ENCODE peak calls at places on chromosomes 4 and X, in ten cellular contexts. H is IMR-90; R is keratinocyte; U is prostate gland; A is stomach; I is hepatocyte; M is kidney; O is CD4-positive, CD25-positive, alpha-beta regulatory T cell; Y is lung; T is neural progenitor cell. S is an unnamed sample. For H3K4me1, the result is how much of the 10 kb centered on the place peaks cover.

GRCh38 chr4:2712261-2712842 is 43.8 kb downstream of the TNIP2 start:
- DNase-seq in H (no peak), R (no peak), U (no peak), A (no peak), I (no peak), M (no peak), O (no peak), Y (no peak), T (peak), S (no peak)

GRCh38 chr4:114225462-114225861 is 246.0 kb upstream of the ARSJ start:
- DNase-seq in H (no peak), R (no peak), U (no peak), A (no peak), I (no peak), M (no peak), O (no peak), Y (no peak), T (no peak), S (no peak)

GRCh38 chr4:109276482-109277095 is 25.9 kb downstream of the COL25A1 start:
- DNase-seq in H (no peak), R (no peak), U (no peak), A (no peak), I (no peak), M (no peak), O (no peak), Y (no peak), T (no peak), S (no peak)

GRCh38 chrX:99750721-99751120 is 659.4 kb downstream of the PCDH19 start:
- DNase-seq in H (no peak), R (no peak), U (no peak), A (no peak), I (no peak), M (no peak), O (no peak), Y (no peak), T (no peak), S (no peak)

GRCh38 chr4:180190382-180190781 is 2052.8 kb upstream of the TENM3 start:
- DNase-seq in H (peak), R (no peak), U (no peak), A (no peak), I (no peak), M (no peak), O (no peak), Y (no peak), T (no peak), S (no peak)

GRCh38 chr4:336893-337142 is 796 bp upstream of the ZNF141 start:
- DNase-seq in H (no peak), R (no peak), U (no peak), A (no peak), I (peak), M (no peak), O (no peak), Y (no peak), T (peak), S (no peak)

GRCh38 chr4:78659264-78659663 is 107.7 kb downstream of the ANXA3 start:
- DNase-seq in H (no peak), R (no peak), U (no peak), A (no peak), I (no peak), M (no peak), O (no peak), Y (no peak), T (no peak), S (no peak)

GRCh38 chr4:31097999-31098398 is 377.8 kb downstream of the PCDH7 start:
- DNase-seq in H (no peak), R (no peak), U (no peak), A (no peak), I (no peak), M (no peak), O (no peak), Y (no peak), T (no peak), S (no peak)

GRCh38 chr4:113106076-113106475 is 56.6 kb downstream of the ANK2 start:
- DNase-seq in H (peak), R (no peak), U (no peak), A (no peak), I (peak), M (no peak), O (no peak), Y (no peak), T (no peak), S (no peak)

GRCh38 chr4:76605099-76605563 is 170.1 kb downstream of the SHROOM3 start:
- DNase-seq in H (peak), R (no peak), U (no peak), A (no peak), I (no peak), M (no peak), O (no peak), Y (no peak), T (no peak), S (no peak)

GRCh38 chrX:68829594-68830485 is 1.0 kb downstream of the EFNB1 start:
- DNase-seq in H (peak), R (no peak), U (no peak), A (no peak), I (peak), M (peak), O (no peak), Y (peak), T (peak), S (no peak)

GRCh38 chr4:48578132-48578964 is 88.3 kb downstream of the ZAR1 start:
- DNase-seq in H (peak), R (no peak), U (peak), A (peak), I (peak), M (no peak), O (peak), Y (peak), T (peak), S (no peak)

GRCh38 chrX:127861611-127862010 is 190.6 kb downstream of the ACTRT1 start:
- DNase-seq in H (no peak), R (no peak), U (no peak), A (no peak), I (no peak), M (no peak), O (no peak), Y (no peak), T (no peak), S (no peak)

GRCh38 chr4:169338246-169338645 is 67.5 kb upstream of the SH3RF1 start:
- DNase-seq in H (peak), R (no peak), U (no peak), A (no peak), I (no peak), M (no peak), O (no peak), Y (no peak), T (no peak), S (no peak)

GRCh38 chr4:125283702-125284279 is 31.0 kb upstream of the FAT4 start:
- DNase-seq in H (peak), R (no peak), U (no peak), A (no peak), I (peak), M (no peak), O (no peak), Y (no peak), T (peak), S (no peak)

GRCh38 chrX:153061732-153062131 is 5.5 kb downstream of the PNMA3 start:
- DNase-seq in H (peak), R (no peak), U (no peak), A (no peak), I (no peak), M (no peak), O (no peak), Y (no peak), T (no peak), S (no peak)

GRCh38 chrX:3990569-3990968 is 277.1 kb upstream of the PRKX start:
- DNase-seq in H (no peak), R (no peak), U (no peak), A (no peak), I (peak), M (no peak), O (no peak), Y (no peak), T (peak), S (no peak)

GRCh38 chr4:81164126-81164525 is 50.9 kb downstream of the PRKG2 start:
- DNase-seq in H (no peak), R (no peak), U (no peak), A (no peak), I (peak), M (no peak), O (no peak), Y (no peak), T (no peak), S (no peak)

GRCh38 chr4:41145571-41146078 is 68.7 kb downstream of the APBB2 start:
- DNase-seq in H (peak), R (no peak), U (no peak), A (no peak), I (no peak), M (no peak), O (no peak), Y (no peak), T (peak), S (no peak)

GRCh38 chr4:100849319-100849718 is 331.5 kb upstream of the EMCN start:
- DNase-seq in H (no peak), R (no peak), U (no peak), A (no peak), I (no peak), M (no peak), O (no peak), Y (no peak), T (peak), S (no peak)

GRCh38 chr4:80006935-80007744 is 65.9 kb downstream of the ANTXR2 start:
- DNase-seq in H (peak), R (no peak), U (peak), A (no peak), I (peak), M (no peak), O (no peak), Y (no peak), T (no peak), S (no peak)

GRCh38 chr4:848803-849477 is 23.0 kb upstream of the CPLX1 start:
- DNase-seq in H (no peak), R (no peak), U (no peak), A (no peak), I (no peak), M (peak), O (no peak), Y (no peak), T (no peak), S (no peak)

GRCh38 chr4:80305466-80305865 is 30.1 kb upstream of the CFAP299 start:
- DNase-seq in H (peak), R (no peak), U (no peak), A (no peak), I (no peak), M (no peak), O (no peak), Y (no peak), T (no peak), S (no peak)

GRCh38 chr4:151409470-151410313 is 716 bp downstream of the FHIP1A start:
- DNase-seq in H (no peak), R (no peak), U (peak), A (peak), I (peak), M (peak), O (peak), Y (peak), T (peak), S (no peak)

GRCh38 chrX:45070116-45071007 is 130.3 kb downstream of the DIPK2B start:
- DNase-seq in H (peak), R (no peak), U (no peak), A (no peak), I (peak), M (no peak), O (peak), Y (no peak), T (peak), S (no peak)

GRCh38 chrX:49179358-49179757 is 6.8 kb downstream of the PRICKLE3 start:
- DNase-seq in H (no peak), R (no peak), U (no peak), A (no peak), I (no peak), M (no peak), O (no peak), Y (no peak), T (no peak), S (no peak)

GRCh38 chr4:17561195-17561909 is 15.6 kb upstream of the LAP3 start:
- DNase-seq in H (peak), R (no peak), U (no peak), A (no peak), I (no peak), M (no peak), O (no peak), Y (no peak), T (no peak), S (no peak)

GRCh38 chrX:140586951-140587350 is 82.1 kb upstream of the SOX3 start:
- DNase-seq in H (no peak), R (no peak), U (no peak), A (no peak), I (no peak), M (no peak), O (no peak), Y (no peak), T (no peak), S (no peak)

GRCh38 chrX:133783273-133783672 is 202.1 kb downstream of the GPC3 start:
- DNase-seq in H (no peak), R (no peak), U (no peak), A (no peak), I (no peak), M (no peak), O (no peak), Y (no peak), T (no peak), S (no peak)

GRCh38 chrX:48558270-48558669 is 16.0 kb upstream of the RBM3 start:
- DNase-seq in H (peak), R (peak), U (no peak), A (no peak), I (no peak), M (no peak), O (no peak), Y (no peak), T (no peak), S (no peak)

GRCh38 chrX:111519215-111519614 is 7.8 kb downstream of the SERTM2 start:
- DNase-seq in H (peak), R (no peak), U (no peak), A (no peak), I (peak), M (no peak), O (no peak), Y (no peak), T (peak), S (no peak)

GRCh38 chr4:82360298-82361177 is 13.3 kb downstream of the HNRNPD start:
- DNase-seq in H (peak), R (no peak), U (no peak), A (no peak), I (peak), M (no peak), O (no peak), Y (no peak), T (peak), S (no peak)

GRCh38 chr4:82354788-82355187 is 19.0 kb downstream of the HNRNPD start:
- DNase-seq in H (no peak), R (no peak), U (no peak), A (no peak), I (no peak), M (no peak), O (no peak), Y (no peak), T (no peak), S (no peak)

GRCh38 chr4:82358773-82359324 is 14.9 kb downstream of the HNRNPD start:
- DNase-seq in H (no peak), R (no peak), U (no peak), A (no peak), I (no peak), M (no peak), O (no peak), Y (no peak), T (no peak), S (no peak)

GRCh38 chr4:82352825-82353370 is 20.9 kb downstream of the HNRNPD start:
- DNase-seq in H (peak), R (no peak), U (no peak), A (no peak), I (no peak), M (no peak), O (no peak), Y (no peak), T (no peak), S (no peak)

DNA sequence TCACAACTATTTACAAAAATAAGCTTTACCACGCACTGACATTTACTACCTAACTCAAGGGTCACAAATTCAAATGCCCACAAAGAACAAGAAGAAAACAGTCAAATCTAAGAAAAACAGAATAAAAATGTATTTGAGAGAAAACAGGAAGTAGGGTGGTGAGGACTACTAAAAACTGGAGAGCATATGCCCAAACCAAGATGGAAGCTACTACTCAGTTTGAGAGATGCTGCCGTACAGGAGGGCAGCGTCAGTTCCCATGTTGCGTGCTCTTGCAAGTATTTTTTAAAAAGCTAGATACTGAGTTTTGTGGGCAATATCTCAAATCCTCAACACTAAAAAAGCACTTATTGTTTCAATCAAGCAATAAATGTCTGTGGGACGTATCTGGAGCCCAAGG is 16.2 kb downstream of the HNRNPD start:
- DNase-seq in H (no peak), R (no peak), U (no peak), A (no peak), I (no peak), M (no peak), O (no peak), Y (no peak), T (no peak), S (no peak)
- H3K4me1 ChIP-seq in H (under half), R (under half), U (under half), A (half or more), I (under half), M (under half), O (half or more), Y (under half), T (under half), S (under half)

GRCh38 chr4:105934381-105934780 is 39.1 kb downstream of the NPNT start:
- DNase-seq in H (no peak), R (no peak), U (no peak), A (no peak), I (no peak), M (no peak), O (no peak), Y (no peak), T (no peak), S (no peak)
- H3K4me1 ChIP-seq in H (under half), R (under half), U (under half), A (under half), I (under half), M (under half), O (under half), Y (under half), T (under half), S (under half)

DNA sequence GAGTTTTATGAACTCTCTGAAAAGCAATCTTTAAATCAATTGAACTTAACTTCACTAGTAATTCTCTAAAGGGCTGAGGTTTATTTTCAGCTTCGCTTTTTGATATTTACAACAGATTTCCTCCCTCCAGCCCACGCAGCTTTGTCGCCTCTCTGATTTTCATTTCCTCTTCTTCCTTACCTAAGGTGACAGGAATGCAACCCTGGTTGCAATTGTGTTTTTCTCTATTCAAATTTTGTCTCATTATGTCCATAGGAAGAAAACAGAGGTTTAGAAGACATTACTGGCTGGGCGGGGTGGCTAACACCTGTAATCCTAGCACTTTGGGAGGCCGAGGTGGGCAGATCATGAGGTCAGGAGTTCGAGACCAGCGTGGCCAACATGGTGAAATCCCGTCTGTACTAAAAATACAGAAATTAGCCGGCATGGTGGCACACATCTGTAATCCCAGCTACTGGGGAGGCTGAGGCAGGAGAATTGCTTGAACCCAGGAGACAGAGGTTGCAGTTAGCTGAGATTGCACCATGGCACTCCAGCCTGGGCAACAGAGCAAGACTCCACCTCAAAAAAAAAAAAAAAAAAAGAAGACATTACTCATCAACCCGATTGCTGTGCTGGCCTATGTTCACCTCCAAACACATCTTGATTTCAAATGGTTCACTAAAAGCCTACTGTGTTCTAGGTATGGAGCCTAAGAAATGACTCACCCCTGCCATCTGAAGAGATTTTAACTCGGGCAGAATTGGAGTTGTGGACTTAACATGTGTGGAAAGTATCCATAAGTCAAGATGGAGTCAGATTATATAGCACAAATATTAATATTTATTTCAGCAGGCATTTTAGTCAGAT is 36.8 kb downstream of the VSIG4 start:
- DNase-seq in H (no peak), R (no peak), U (no peak), A (no peak), I (no peak), M (no peak), O (no peak), Y (no peak), T (no peak), S (no peak)
- H3K4me1 ChIP-seq in H (under half), R (under half), U (under half), A (under half), I (under half), M (under half), O (under half), Y (under half), T (under half), S (under half)

DNA sequence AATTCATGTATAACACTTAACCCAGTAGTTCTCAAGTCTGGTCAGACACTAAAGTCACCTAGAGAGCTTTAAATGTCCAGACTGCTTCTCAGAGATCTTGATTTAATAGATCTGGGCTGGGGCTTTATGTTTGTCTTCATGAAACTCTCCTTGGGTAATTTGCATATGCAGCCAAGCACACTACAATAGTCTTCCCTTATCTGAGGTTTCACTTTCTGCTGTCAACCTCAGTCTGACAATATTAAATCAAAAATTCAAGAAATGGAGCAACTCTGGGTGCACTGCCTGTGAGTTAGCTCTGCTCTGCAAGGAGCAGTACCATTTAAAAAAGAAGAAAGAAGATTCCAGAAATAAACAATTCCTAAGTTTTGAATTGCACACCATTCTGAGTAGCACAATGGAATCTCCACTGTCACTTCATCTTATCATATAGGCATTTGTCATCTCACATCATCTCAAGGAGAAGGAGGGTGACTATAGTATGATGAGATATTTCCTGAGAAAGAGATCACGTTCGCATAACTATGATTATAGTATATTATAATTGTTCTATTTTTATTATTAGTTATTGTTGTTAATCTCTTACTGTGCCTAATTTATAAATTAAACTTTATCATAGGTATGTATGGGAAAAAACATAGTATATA is 9.4 kb downstream of the FNIP2 start:
- DNase-seq in H (no peak), R (no peak), U (no peak), A (no peak), I (no peak), M (no peak), O (no peak), Y (no peak), T (no peak), S (no peak)
- H3K4me1 ChIP-seq in H (under half), R (under half), U (under half), A (half or more), I (under half), M (under half), O (under half), Y (under half), T (under half), S (under half)

GRCh38 chr4:155673453-155673979 is 6.9 kb downstream of the GUCY1A1 start:
- DNase-seq in H (no peak), R (no peak), U (no peak), A (no peak), I (no peak), M (no peak), O (no peak), Y (no peak), T (no peak), S (no peak)

GRCh38 chr4:155678011-155678410 is 11.4 kb downstream of the GUCY1A1 start:
- DNase-seq in H (no peak), R (no peak), U (no peak), A (no peak), I (no peak), M (no peak), O (no peak), Y (no peak), T (no peak), S (no peak)

GRCh38 chr4:155674669-155675071 is 8.0 kb downstream of the GUCY1A1 start:
- DNase-seq in H (no peak), R (no peak), U (no peak), A (no peak), I (no peak), M (no peak), O (no peak), Y (no peak), T (no peak), S (no peak)

GRCh38 chr4:155675709-155676429 is 9.2 kb downstream of the GUCY1A1 start:
- DNase-seq in H (no peak), R (no peak), U (peak), A (no peak), I (no peak), M (no peak), O (no peak), Y (no peak), T (peak), S (no peak)

DNA sequence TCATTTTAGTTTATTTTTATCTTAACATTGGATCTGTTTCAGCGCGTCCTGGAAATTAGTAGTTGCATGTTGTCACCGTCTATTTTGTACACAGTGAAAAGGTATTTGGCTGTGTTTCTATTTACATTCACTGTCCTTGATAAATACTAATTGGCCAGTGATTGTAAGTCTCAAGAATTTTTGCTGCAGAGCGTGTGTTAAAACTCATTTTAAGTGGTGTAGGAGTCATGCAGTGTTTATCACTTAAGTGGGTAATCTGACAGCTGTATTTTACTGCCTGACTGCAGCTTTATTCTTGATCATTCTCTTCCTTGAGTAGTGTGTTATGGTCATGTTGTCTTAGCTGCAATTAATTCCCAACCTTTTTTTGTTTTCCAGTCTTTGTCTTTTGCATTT is 9.8 kb downstream of the GUCY1A1 start:
- DNase-seq in H (no peak), R (no peak), U (no peak), A (no peak), I (no peak), M (no peak), O (no peak), Y (no peak), T (peak), S (no peak)
- H3K4me1 ChIP-seq in H (under half), R (under half), U (under half), A (under half), I (under half), M (under half), O (under half), Y (under half), T (under half), S (under half)